ENCODE peak calls at places on chromosomes 3 and 15, in seven cellular contexts. S is fibroblast of pulmonary artery, T is GM20000, N is ovary, I is transverse colon, Q is AG04450, M is heart right ventricle. H is an unnamed sample.

GRCh38 chr3:133675631-133676335 is 14.0 kb upstream of the TOPBP1 start:
- DNase-seq in S (no peak), T (no peak), N (no peak), I (no peak), Q (no peak), M (no peak), H (no peak)

GRCh38 chr15:57031605-57032004 is 113.2 kb downstream of the TCF12 start:
- DNase-seq in S (peak), T (peak), N (peak), I (no peak), Q (no peak), M (no peak), H (peak)

GRCh38 chr3:28334552-28334951 is 14.0 kb upstream of the ZCWPW2 start:
- DNase-seq in S (peak), T (no peak), N (no peak), I (no peak), Q (no peak), M (no peak), H (no peak)

GRCh38 chr3:59432676-59433075 is 382.9 kb upstream of the CFAP20DC start:
- DNase-seq in S (no peak), T (no peak), N (no peak), I (no peak), Q (no peak), M (no peak), H (no peak)

GRCh38 chr3:153084431-153084830 is 77.6 kb upstream of the RAP2B start:
- DNase-seq in S (no peak), T (no peak), N (no peak), I (no peak), Q (no peak), M (no peak), H (no peak)

GRCh38 chr3:72938471-72939265 is 50.8 kb downstream of the GXYLT2 start:
- DNase-seq in S (peak), T (peak), N (peak), I (peak), Q (peak), M (no peak), H (peak)

GRCh38 chr3:33277193-33277882 is at the start of gene FBXL2:
- DNase-seq in S (peak), T (peak), N (peak), I (peak), Q (peak), M (peak), H (no peak)

GRCh38 chr3:111650378-111651275 is 55.5 kb upstream of the ZBED2 start:
- DNase-seq in S (no peak), T (no peak), N (no peak), I (no peak), Q (no peak), M (no peak), H (peak)

GRCh38 chr15:99126195-99126594 is 21.3 kb downstream of the SYNM start:
- DNase-seq in S (no peak), T (no peak), N (no peak), I (no peak), Q (no peak), M (no peak), H (no peak)

GRCh38 chr15:39586387-39587171 is 5.7 kb downstream of the THBS1 start:
- DNase-seq in S (peak), T (no peak), N (no peak), I (peak), Q (no peak), M (no peak), H (no peak)

GRCh38 chr3:59185586-59186381 is 136.0 kb upstream of the CFAP20DC start:
- DNase-seq in S (no peak), T (no peak), N (no peak), I (no peak), Q (no peak), M (no peak), H (no peak)

GRCh38 chr3:160841455-160841854 is 85.4 kb downstream of the PPM1L start:
- DNase-seq in S (no peak), T (no peak), N (no peak), I (no peak), Q (no peak), M (no peak), H (no peak)
- TF ChIP-seq CTCF in S (no peak), T (no peak), N (no peak), I (no peak), Q (no peak), M (no peak), H (no peak)

GRCh38 chr3:32100465-32100864 is 6.0 kb upstream of the GPD1L start:
- DNase-seq in S (no peak), T (no peak), N (no peak), I (no peak), Q (no peak), M (no peak), H (no peak)

GRCh38 chr3:32098528-32098927 is 7.9 kb upstream of the GPD1L start:
- DNase-seq in S (no peak), T (no peak), N (no peak), I (no peak), Q (no peak), M (no peak), H (no peak)

GRCh38 chr3:32102289-32102688 is 4.1 kb upstream of the GPD1L start:
- DNase-seq in S (no peak), T (no peak), N (no peak), I (no peak), Q (no peak), M (no peak), H (no peak)

GRCh38 chr3:32095431-32095830 is 11.0 kb upstream of the GPD1L start:
- DNase-seq in S (no peak), T (no peak), N (no peak), I (no peak), Q (no peak), M (no peak), H (no peak)

GRCh38 chr3:32097768-32098167 is 8.7 kb upstream of the GPD1L start:
- DNase-seq in S (no peak), T (peak), N (no peak), I (no peak), Q (no peak), M (no peak), H (no peak)
- TF ChIP-seq CTCF in S (no peak), T (no peak), N (no peak), I (no peak), Q (no peak), M (no peak), H (no peak)

DNA sequence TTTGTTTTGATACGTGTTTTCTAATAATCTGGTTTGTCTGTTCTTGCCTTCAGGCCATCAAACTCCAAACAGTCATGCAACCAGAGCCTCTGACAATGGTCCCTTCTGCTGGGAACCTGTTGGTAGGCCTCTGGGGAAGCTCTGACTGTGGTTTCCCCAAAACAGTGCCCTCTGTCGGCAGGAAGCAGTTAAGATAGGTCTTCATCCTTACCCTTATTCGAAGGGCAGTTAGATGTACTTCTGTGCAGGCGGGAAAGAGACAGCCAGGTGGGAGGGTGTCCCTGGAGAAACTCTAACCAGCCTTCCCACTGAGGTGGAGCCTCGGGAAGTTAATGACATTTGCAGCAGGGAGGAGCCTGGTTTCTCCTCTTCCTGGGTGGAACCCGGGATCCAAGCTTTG is 81.6 kb upstream of the CHMP2B start:
- DNase-seq in S (peak), T (peak), N (no peak), I (peak), Q (no peak), M (no peak), H (no peak)
- TF ChIP-seq CTCF in S (peak), T (no peak), N (no peak), I (no peak), Q (peak), M (no peak), H (peak)

GRCh38 chr3:179093807-179094206 is 22.2 kb upstream of the ZMAT3 start:
- DNase-seq in S (no peak), T (no peak), N (no peak), I (no peak), Q (no peak), M (no peak), H (no peak)

GRCh38 chr3:179100652-179101051 is 29.0 kb upstream of the ZMAT3 start:
- DNase-seq in S (no peak), T (no peak), N (no peak), I (no peak), Q (no peak), M (no peak), H (peak)

GRCh38 chr3:179098388-179099077 is 26.9 kb upstream of the ZMAT3 start:
- DNase-seq in S (peak), T (no peak), N (no peak), I (no peak), Q (peak), M (no peak), H (no peak)
- TF ChIP-seq CTCF in S (peak), T (no peak), N (no peak), I (no peak), Q (peak), M (no peak), H (peak)

DNA sequence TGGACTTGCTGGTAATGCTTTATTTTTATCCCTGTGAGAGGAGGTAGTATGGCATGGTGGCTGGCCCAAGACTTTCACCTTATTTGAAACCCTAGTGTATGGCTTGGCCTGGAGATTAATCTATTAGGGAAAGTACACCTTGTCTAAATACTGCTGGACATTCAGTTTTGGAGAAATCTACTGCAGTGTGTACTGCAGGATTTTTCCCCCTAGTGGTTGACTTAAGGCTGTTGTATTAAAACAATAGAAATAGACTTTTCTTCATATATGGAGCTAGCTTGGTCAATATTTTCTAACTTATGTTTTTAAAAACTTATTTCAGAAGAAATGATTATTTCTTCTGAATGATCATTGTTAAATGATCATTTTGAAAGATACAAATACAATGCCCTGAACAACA is 13.9 kb upstream of the SLITRK3 start:
- DNase-seq in S (no peak), T (no peak), N (no peak), I (no peak), Q (no peak), M (no peak), H (no peak)
- TF ChIP-seq CTCF in S (peak), T (no peak), N (no peak), I (no peak), Q (peak), M (no peak), H (peak)

GRCh38 chr15:74304459-74304858 is 63.0 kb downstream of the CYP11A1 start:
- DNase-seq in S (no peak), T (no peak), N (no peak), I (no peak), Q (no peak), M (no peak), H (no peak)

GRCh38 chr15:74305687-74306086 is 61.8 kb downstream of the CYP11A1 start:
- DNase-seq in S (no peak), T (no peak), N (no peak), I (no peak), Q (no peak), M (no peak), H (no peak)

GRCh38 chr15:74306801-74307217 is 60.6 kb downstream of the CYP11A1 start:
- DNase-seq in S (no peak), T (no peak), N (no peak), I (no peak), Q (no peak), M (no peak), H (no peak)

GRCh38 chr15:74308643-74308945 is 58.9 kb downstream of the CYP11A1 start:
- DNase-seq in S (no peak), T (no peak), N (no peak), I (no peak), Q (no peak), M (no peak), H (no peak)

GRCh38 chr15:74307827-74308642 is 59.4 kb downstream of the CYP11A1 start:
- DNase-seq in S (peak), T (peak), N (peak), I (peak), Q (no peak), M (peak), H (no peak)
- TF ChIP-seq CTCF in S (peak), T (peak), N (peak), I (peak), Q (peak), M (peak), H (peak)

GRCh38 chr15:55990986-55991385 is 2.4 kb downstream of the NEDD4 start:
- DNase-seq in S (peak), T (no peak), N (no peak), I (no peak), Q (no peak), M (no peak), H (no peak)
- TF ChIP-seq CTCF in S (no peak), T (no peak), N (no peak), I (no peak), Q (peak), M (no peak), H (no peak)

H was measured in epithelial cell of proximal tubule.